ENCODE peak calls at places on chromosomes 13 and 19, in four cellular contexts. One of them, this sample, is unnamed. For H3K4me1 and H3K27me3, the result is how much of the 10 kb centered on the place peaks cover.

GRCh38 chr19:7672522-7672921 is 3.7 kb downstream of the RETN start:
- DNase-seq in CD8-positive, alpha-beta T cell: no peak
- DNase-seq in psoas muscle: no peak
- DNase-seq in H9: no peak
- DNase-seq in this sample: no peak

GRCh38 chr19:31450696-31451095 is 101.5 kb upstream of the TSHZ3 start:
- DNase-seq in CD8-positive, alpha-beta T cell: no peak
- DNase-seq in H9: no peak
- DNase-seq in psoas muscle: no peak
- DNase-seq in this sample: no peak

GRCh38 chr13:40152145-40152544 is 496.7 kb downstream of the COG6 start:
- DNase-seq in CD8-positive, alpha-beta T cell: no peak
- DNase-seq in psoas muscle: no peak
- DNase-seq in H9: no peak
- DNase-seq in this sample: no peak

GRCh38 chr13:30618938-30619289 is 1.2 kb downstream of the USPL1 start:
- DNase-seq in psoas muscle: no peak
- DNase-seq in H9: no peak
- DNase-seq in CD8-positive, alpha-beta T cell: no peak
- DNase-seq in this sample: no peak

GRCh38 chr19:40650749-40651305 is 39.6 kb downstream of the NUMBL start:
- DNase-seq in H9: no peak
- DNase-seq in psoas muscle: peak
- DNase-seq in CD8-positive, alpha-beta T cell: no peak
- DNase-seq in this sample: no peak

GRCh38 chr13:72970956-72971355 is 87.8 kb upstream of the KLF5 start:
- DNase-seq in psoas muscle: no peak
- DNase-seq in H9: no peak
- DNase-seq in CD8-positive, alpha-beta T cell: no peak
- DNase-seq in this sample: no peak

GRCh38 chr19:11767633-11768133 is 883 bp downstream of the ZNF441 start:
- DNase-seq in CD8-positive, alpha-beta T cell: peak
- DNase-seq in H9: no peak
- DNase-seq in psoas muscle: peak
- DNase-seq in this sample: peak

GRCh38 chr13:76917096-76917495 is 30.9 kb upstream of the KCTD12 start:
- DNase-seq in CD8-positive, alpha-beta T cell: no peak
- DNase-seq in H9: no peak
- DNase-seq in psoas muscle: no peak
- DNase-seq in this sample: no peak

GRCh38 chr19:3768748-3769099 is 3.3 kb downstream of the RAX2 start:
- DNase-seq in H9: no peak
- DNase-seq in CD8-positive, alpha-beta T cell: no peak
- DNase-seq in psoas muscle: no peak
- DNase-seq in this sample: no peak

GRCh38 chr19:30304540-30304939 is 67.6 kb upstream of the ZNF536 start:
- DNase-seq in psoas muscle: no peak
- DNase-seq in CD8-positive, alpha-beta T cell: no peak
- DNase-seq in H9: no peak
- DNase-seq in this sample: no peak

GRCh38 chr19:10107817-10108367 is 1.7 kb downstream of the PPAN start:
- DNase-seq in H9: no peak
- DNase-seq in psoas muscle: no peak
- DNase-seq in CD8-positive, alpha-beta T cell: no peak
- DNase-seq in this sample: no peak

DNA sequence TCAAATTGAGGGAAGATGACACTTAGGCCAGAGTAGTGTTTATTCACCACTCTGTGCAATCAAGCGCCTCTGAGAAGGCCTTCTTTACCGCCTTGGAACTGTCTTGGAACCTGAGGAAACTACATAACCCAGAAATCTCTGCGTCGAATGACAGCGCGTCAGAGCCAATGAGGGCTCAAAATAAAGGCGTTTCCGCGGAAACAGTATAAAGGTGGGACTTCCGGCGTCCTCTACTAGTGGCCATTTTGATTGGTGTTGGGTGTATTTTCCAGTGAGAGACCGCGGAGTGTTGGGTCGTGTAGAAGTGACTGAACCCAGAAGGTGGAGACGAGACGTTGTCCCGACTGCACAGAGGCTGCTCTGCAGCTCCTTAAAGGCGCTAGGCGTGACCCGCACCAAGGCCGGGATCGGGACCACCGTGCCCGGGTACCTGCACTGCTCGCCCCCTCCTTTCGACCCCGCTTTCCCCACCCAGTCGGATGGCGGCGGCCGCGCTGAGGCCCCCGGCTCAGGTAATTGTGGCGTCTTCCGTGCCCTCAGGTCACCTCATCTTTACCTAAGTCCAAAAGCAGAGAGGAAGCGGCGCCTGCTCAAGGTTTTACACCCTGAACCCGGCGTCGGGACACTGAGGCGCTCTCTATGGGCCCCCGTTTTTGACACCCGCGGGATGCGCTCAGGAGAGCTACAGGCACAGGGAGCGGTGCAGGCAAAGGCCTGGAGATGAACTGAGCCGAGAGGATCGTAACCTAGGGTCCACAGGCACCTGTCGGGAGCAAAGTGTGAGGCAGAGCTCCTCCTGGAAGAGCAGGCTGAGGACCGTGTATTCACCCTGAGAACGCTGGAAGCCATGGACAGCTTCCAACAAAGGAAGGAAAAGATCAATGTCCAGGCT is at the start of gene ZNF776:
- DNase-seq in H9: peak
- DNase-seq in psoas muscle: peak
- DNase-seq in CD8-positive, alpha-beta T cell: peak
- DNase-seq in this sample: peak
- H3K4me1 ChIP-seq in H9: under half
- H3K4me1 ChIP-seq in psoas muscle: under half
- H3K4me1 ChIP-seq in CD8-positive, alpha-beta T cell: under half
- H3K4me1 ChIP-seq in this sample: under half

GRCh38 chr13:46278474-46278873 is 66.7 kb downstream of the LRRC63 start:
- DNase-seq in psoas muscle: no peak
- DNase-seq in H9: peak
- DNase-seq in CD8-positive, alpha-beta T cell: no peak
- DNase-seq in this sample: no peak
- TF ChIP-seq CTCF in psoas muscle: no peak
- TF ChIP-seq CTCF in H9: no peak
- TF ChIP-seq CTCF in CD8-positive, alpha-beta T cell: no peak
- TF ChIP-seq CTCF in this sample: no peak

GRCh38 chr13:41461527-41462124 is 4.3 kb downstream of the RGCC start:
- DNase-seq in psoas muscle: no peak
- DNase-seq in H9: no peak
- DNase-seq in CD8-positive, alpha-beta T cell: no peak
- DNase-seq in this sample: no peak

GRCh38 chr13:41458939-41459753 is 1.8 kb downstream of the RGCC start:
- DNase-seq in H9: no peak
- DNase-seq in CD8-positive, alpha-beta T cell: peak
- DNase-seq in psoas muscle: peak
- DNase-seq in this sample: no peak

GRCh38 chr13:41459754-41460111 is 2.4 kb downstream of the RGCC start:
- DNase-seq in psoas muscle: no peak
- DNase-seq in H9: no peak
- DNase-seq in CD8-positive, alpha-beta T cell: no peak
- DNase-seq in this sample: no peak

GRCh38 chr13:41462427-41462826 is 5.1 kb downstream of the RGCC start:
- DNase-seq in psoas muscle: no peak
- DNase-seq in CD8-positive, alpha-beta T cell: no peak
- DNase-seq in H9: no peak
- DNase-seq in this sample: no peak

DNA sequence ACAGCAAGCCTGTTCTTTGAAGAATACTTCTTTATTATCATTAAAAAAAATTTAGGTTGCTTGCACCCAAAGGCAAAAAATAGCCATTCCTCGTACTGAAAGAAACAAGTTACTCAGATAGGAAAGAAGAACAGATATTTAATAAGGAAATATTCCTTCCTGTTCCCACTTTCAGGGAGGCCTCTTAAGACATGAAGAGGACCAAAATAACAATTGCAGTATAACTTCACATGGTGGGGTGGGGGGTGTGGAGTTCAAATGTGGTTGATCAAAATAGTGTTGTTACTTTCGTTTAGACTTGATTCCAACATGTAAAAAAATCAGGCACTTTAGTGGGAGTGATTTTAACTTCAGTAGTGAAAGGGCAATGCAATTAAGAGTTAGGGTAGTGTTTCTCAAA is 3.6 kb downstream of the RGCC start:
- DNase-seq in CD8-positive, alpha-beta T cell: no peak
- DNase-seq in psoas muscle: no peak
- DNase-seq in H9: no peak
- DNase-seq in this sample: no peak
- H3K27me3 ChIP-seq in CD8-positive, alpha-beta T cell: under half
- H3K27me3 ChIP-seq in psoas muscle: under half
- H3K27me3 ChIP-seq in H9: under half
- H3K27me3 ChIP-seq in this sample: under half

DNA sequence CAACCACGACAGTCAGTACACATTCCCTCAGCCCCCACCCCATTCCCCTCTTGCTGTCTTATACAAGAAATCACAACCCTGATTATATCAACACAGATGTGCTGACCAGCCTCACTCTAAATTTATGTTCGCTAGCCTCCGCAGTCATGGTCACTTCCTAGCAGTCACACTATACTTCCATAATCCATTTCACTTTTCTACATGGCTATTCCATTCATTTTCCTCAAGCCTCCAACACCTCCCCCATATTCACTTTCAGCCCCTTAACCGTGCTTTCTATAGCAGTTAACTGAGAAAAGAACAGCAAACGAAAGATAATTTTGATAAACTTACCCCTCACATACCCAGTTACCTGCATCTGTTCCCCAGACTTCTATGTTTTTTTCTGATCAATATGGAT is 8.4 kb downstream of the LSM14A start:
- DNase-seq in CD8-positive, alpha-beta T cell: no peak
- DNase-seq in H9: no peak
- DNase-seq in psoas muscle: no peak
- DNase-seq in this sample: no peak
- H3K4me1 ChIP-seq in CD8-positive, alpha-beta T cell: half or more
- H3K4me1 ChIP-seq in H9: under half
- H3K4me1 ChIP-seq in psoas muscle: half or more
- H3K4me1 ChIP-seq in this sample: half or more

GRCh38 chr13:25406377-25406776 is 34.6 kb downstream of the ATP8A2 start:
- DNase-seq in psoas muscle: no peak
- DNase-seq in H9: peak
- DNase-seq in CD8-positive, alpha-beta T cell: no peak
- DNase-seq in this sample: no peak
- TF ChIP-seq CTCF in psoas muscle: no peak
- TF ChIP-seq CTCF in H9: peak
- TF ChIP-seq CTCF in CD8-positive, alpha-beta T cell: no peak
- TF ChIP-seq CTCF in this sample: no peak

DNA sequence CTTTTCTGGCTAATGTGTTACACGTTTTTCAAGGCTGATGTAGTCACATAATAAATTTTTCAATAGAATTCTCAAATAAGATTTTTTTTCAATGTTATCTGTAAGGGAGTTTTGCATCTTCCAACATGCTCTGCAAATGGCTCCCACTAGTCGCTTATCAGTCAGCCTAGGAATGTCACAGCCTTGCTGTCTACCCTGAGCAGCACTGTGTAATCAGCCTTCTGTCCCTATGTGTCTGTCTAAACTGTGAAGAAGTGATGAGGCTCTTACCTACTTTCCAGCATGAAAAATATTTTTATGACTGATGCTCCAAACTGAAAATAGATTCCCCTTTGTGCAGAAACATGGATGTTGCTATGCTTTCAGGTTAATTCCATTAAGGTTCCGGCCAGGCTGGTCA is 75.1 kb upstream of the FAM216B start:
- DNase-seq in CD8-positive, alpha-beta T cell: no peak
- DNase-seq in H9: no peak
- DNase-seq in psoas muscle: no peak
- DNase-seq in this sample: no peak
- H3K27me3 ChIP-seq in CD8-positive, alpha-beta T cell: under half
- H3K27me3 ChIP-seq in H9: under half
- H3K27me3 ChIP-seq in psoas muscle: under half
- H3K27me3 ChIP-seq in this sample: under half